ENCODE peak calls at places on chromosomes 1 and 21, in five cellular contexts. W, P, V, B and M are unnamed samples.

GRCh38 chr1:15027515-15027948 is 126.0 kb upstream of the TMEM51 start:
- DNase-seq in W (peak; percentile 81), P (no peak), V (peak; percentile 72), B (peak; percentile 77), M (no peak)

GRCh38 chr1:163737261-163737660 is 415.5 kb downstream of the NUF2 start:
- DNase-seq in W (no peak), P (no peak), V (no peak), B (no peak), M (no peak)

GRCh38 chr1:186819140-186819539 is 9.6 kb upstream of the PLA2G4A start:
- DNase-seq in W (no peak), P (no peak), V (no peak), B (no peak), M (no peak)

GRCh38 chr21:45525910-45526306 is 16.3 kb downstream of the SLC19A1 start:
- DNase-seq in W (no peak), P (no peak), V (no peak), B (peak; percentile 7), M (no peak)

GRCh38 chr1:109113787-109114568 is at the start of gene ELAPOR1:
- DNase-seq in W (no peak), P (no peak), V (peak; percentile 19), B (peak; percentile 35), M (no peak)

GRCh38 chr1:46285730-46286477 is 17.5 kb downstream of the LRRC41 start:
- DNase-seq in W (no peak), P (no peak), V (no peak), B (no peak), M (no peak)

GRCh38 chr1:97919568-97920261 is 1.1 kb downstream of the DPYD start:
- DNase-seq in W (no peak), P (no peak), V (no peak), B (no peak), M (no peak)

GRCh38 chr21:38054334-38054733 is 138.1 kb upstream of the KCNJ6 start:
- DNase-seq in W (no peak), P (no peak), V (no peak), B (no peak), M (no peak)

GRCh38 chr1:59541891-59542290 is 245.0 kb downstream of the FGGY start:
- DNase-seq in W (no peak), P (no peak), V (no peak), B (no peak), M (no peak)

GRCh38 chr1:193974286-193974798 is 787.9 kb upstream of the B3GALT2 start:
- DNase-seq in W (no peak), P (no peak), V (no peak), B (no peak), M (no peak)

GRCh38 chr21:15774590-15774989 is 44.8 kb downstream of the USP25 start:
- DNase-seq in W (no peak), P (no peak), V (no peak), B (no peak), M (no peak)

GRCh38 chr1:169859001-169859400 is 34.7 kb downstream of the SCYL3 start:
- DNase-seq in W (no peak), P (no peak), V (no peak), B (no peak), M (no peak)

GRCh38 chr1:55374801-55375616 is 159.8 kb upstream of the USP24 start:
- DNase-seq in W (peak; percentile 53), P (peak; percentile 91), V (peak; percentile 44), B (no peak), M (no peak)

GRCh38 chr1:39647247-39647646 is 7.8 kb upstream of the HEYL start:
- DNase-seq in W (no peak), P (no peak), V (no peak), B (no peak), M (no peak)

GRCh38 chr1:246647113-246647512 is 77.1 kb upstream of the SCCPDH start:
- DNase-seq in W (peak; percentile 68), P (no peak), V (peak; percentile 12), B (peak; percentile 69), M (no peak)

GRCh38 chr21:46457801-46458314 is 833 bp upstream of the DIP2A start:
- DNase-seq in W (peak; percentile 62), P (no peak), V (peak; percentile 22), B (peak; percentile 53), M (no peak)

GRCh38 chr1:188778578-188778977 is 1699.1 kb downstream of the BRINP3 start:
- DNase-seq in W (no peak), P (no peak), V (no peak), B (no peak), M (no peak)

GRCh38 chr1:53376742-53377437 is 49.0 kb upstream of the LRP8 start:
- DNase-seq in W (no peak), P (peak; percentile 70), V (no peak), B (no peak), M (no peak)

GRCh38 chr1:98323906-98324358 is 337.6 kb upstream of the SNX7 start:
- DNase-seq in W (peak; percentile 70), P (no peak), V (peak; percentile 24), B (no peak), M (peak; percentile 84)

GRCh38 chr1:61323681-61324328 is 241.4 kb downstream of the NFIA start:
- DNase-seq in W (no peak), P (no peak), V (no peak), B (no peak), M (no peak)
- H3K4me3 ChIP-seq in W (no peak overlapping the region), P (no peak overlapping the region), V (no peak overlapping the region), B (no peak overlapping the region), M (no peak overlapping the region)

GRCh38 chr1:222096476-222096772 is 354.5 kb upstream of the DUSP10 start:
- DNase-seq in W (no peak), P (no peak), V (no peak), B (no peak), M (no peak)
- TF ChIP-seq CTCF in W (no peak), P (no peak), V (no peak), B (no peak), M (no peak)

GRCh38 chr1:155569988-155570592 is 7.5 kb upstream of the ASH1L start:
- DNase-seq in W (no peak), P (no peak), V (no peak), B (no peak), M (no peak)

GRCh38 chr1:155574077-155574476 is 11.5 kb upstream of the ASH1L start:
- DNase-seq in W (no peak), P (no peak), V (no peak), B (no peak), M (no peak)

GRCh38 chr1:155570593-155570990 is 8.0 kb upstream of the ASH1L start:
- DNase-seq in W (no peak), P (no peak), V (no peak), B (no peak), M (no peak)
- H3K36me3 ChIP-seq in W (no peaks in the 10 kb centered on the region), P (peaks cover 18% of the 10 kb centered on the region), V (no peaks in the 10 kb centered on the region), B (no peaks in the 10 kb centered on the region), M (no peaks in the 10 kb centered on the region)

DNA sequence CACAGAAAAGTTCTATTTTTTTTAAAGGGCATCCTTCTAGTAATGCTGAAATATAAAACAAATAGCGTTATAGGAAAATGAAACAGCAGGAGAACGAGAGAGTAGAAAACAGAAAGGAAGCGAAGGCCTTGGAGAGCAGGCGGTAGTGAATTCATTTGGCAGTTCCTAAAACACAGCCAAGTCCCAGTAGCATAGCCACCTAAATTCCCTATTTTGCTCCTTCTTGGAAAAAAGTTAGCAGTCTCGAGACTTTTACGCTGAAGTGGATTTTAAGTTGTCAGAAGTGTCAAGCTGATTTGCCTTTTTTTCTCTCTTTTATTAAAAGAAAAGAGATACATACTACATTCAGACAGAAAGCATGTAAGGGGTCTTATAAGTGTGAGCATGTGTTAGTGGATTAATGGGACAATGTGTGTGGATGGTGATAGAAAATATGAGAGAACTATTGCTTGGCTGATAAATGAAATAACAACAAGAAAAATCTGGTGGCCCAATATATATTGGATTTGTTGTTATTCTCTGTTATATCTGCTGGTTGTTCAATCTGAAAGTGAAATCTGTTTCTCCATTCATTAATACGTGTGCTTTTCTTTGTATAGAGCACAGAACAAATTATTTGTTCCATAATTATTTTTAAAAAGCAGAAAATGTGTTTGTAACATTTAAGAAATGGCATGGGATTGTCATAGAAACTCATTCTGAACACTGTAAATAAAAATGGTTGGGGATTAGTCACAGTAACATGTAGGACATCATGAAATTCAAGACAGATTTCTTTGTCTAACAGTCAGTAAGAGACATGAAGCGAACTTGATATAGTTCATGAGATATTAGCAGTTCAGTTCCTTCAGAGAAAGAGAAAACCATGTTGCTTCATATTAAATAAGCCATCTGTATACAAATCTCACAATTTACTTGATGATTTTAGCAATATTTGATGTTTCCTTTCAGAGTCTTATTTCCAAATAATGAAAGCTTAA is 19.4 kb downstream of the NFIA start:
- DNase-seq in W (no peak), P (no peak), V (no peak), B (no peak), M (no peak)
- H3K4me3 ChIP-seq in W (peak overlapping the region; percentile 17), P (peak overlapping the region; percentile 7), V (peak overlapping the region; percentile 12), B (peak overlapping the region; percentile 44), M (no peak overlapping the region)

DNA sequence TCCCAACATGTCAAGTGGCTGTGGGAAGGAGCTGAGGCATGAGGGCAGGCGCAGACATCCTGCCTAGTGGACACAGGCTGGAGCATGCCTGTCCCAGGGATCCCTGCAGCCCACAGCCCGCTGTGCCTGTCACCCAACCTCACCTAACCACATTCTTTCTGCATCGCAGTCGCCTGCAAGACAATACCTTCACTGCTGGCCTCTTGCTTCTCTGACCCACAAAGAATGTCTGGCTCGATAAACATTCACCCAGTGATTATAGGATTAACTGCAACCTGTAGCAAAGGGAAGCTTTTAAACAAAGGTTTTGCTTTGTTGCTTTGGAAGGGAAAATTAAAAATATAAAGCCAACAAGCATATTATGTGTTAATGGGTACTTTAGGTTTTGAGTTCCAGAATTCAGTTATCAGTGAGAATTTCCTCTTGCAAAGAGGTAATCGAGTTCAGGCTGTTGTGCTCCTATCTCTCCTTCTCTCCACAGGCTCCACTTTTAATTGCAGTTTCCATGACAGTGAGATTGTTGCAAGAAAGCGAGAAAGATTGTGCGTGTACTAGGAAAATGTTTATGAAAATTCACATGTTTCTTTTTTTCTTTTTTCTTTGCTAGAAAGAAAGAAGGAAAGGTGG is 40.0 kb upstream of the ZNF648 start:
- DNase-seq in W (no peak), P (peak; percentile 80), V (no peak), B (no peak), M (no peak)
- TF ChIP-seq CTCF in W (no peak), P (no peak), V (no peak), B (no peak), M (no peak)

GRCh38 chr1:1314237-1314586 is 5.8 kb downstream of the PUSL1 start:
- DNase-seq in W (no peak), P (no peak), V (no peak), B (no peak), M (no peak)
- H3K36me3 ChIP-seq in W (peaks cover 60% of the 10 kb centered on the region), P (peaks cover 76% of the 10 kb centered on the region), V (no peaks in the 10 kb centered on the region), B (peaks cover 23% of the 10 kb centered on the region), M (peaks cover 4% of the 10 kb centered on the region)

GRCh38 chr1:156667610-156667967 is 9.6 kb downstream of the NES start:
- DNase-seq in W (no peak), P (no peak), V (no peak), B (no peak), M (no peak)

GRCh38 chr1:156665539-156665938 is 11.7 kb downstream of the NES start:
- DNase-seq in W (no peak), P (no peak), V (no peak), B (no peak), M (no peak)

GRCh38 chr1:156668801-156669637 is 8.2 kb downstream of the NES start:
- DNase-seq in W (no peak), P (no peak), V (no peak), B (no peak), M (no peak)

GRCh38 chr1:156667968-156668709 is 9.1 kb downstream of the NES start:
- DNase-seq in W (no peak), P (no peak), V (no peak), B (no peak), M (no peak)

GRCh38 chr1:156666862-156667609 is 10.2 kb downstream of the NES start:
- DNase-seq in W (no peak), P (no peak), V (no peak), B (no peak), M (no peak)
- H3K4me3 ChIP-seq in W (no peak overlapping the region), P (no peak overlapping the region), V (no peak overlapping the region), B (no peak overlapping the region), M (no peak overlapping the region)